ENCODE peak calls at places on chromosomes 3 and 15, in five cellular contexts. E is GM12878, Y is MV-4-11, U is left cardiac atrium, L is ureter. X is an unnamed sample.

GRCh38 chr3:193963808-193964516 is 172.0 kb upstream of the HES1 start:
- DNase-seq in E (peak), Y (no peak), U (no peak), L (no peak), X (peak)

GRCh38 chr3:146464005-146464595 is 5.3 kb downstream of the PLSCR2 start:
- DNase-seq in E (no peak), Y (no peak), U (no peak), L (no peak), X (no peak)

GRCh38 chr15:69780374-69780773 is 317.3 kb downstream of the TLE3 start:
- DNase-seq in E (no peak), Y (no peak), U (no peak), L (no peak), X (peak)

GRCh38 chr15:100049936-100050876 is 291.6 kb downstream of the ADAMTS17 start:
- DNase-seq in E (no peak), Y (no peak), U (no peak), L (peak), X (peak)

GRCh38 chr3:159803444-159803843 is 185.2 kb upstream of the IL12A start:
- DNase-seq in E (no peak), Y (no peak), U (no peak), L (no peak), X (peak)

GRCh38 chr15:64701482-64701881 is 73.9 kb downstream of the RBPMS2 start:
- DNase-seq in E (no peak), Y (no peak), U (no peak), L (no peak), X (no peak)

GRCh38 chr3:22263042-22263441 is 512.0 kb upstream of the ZNF385D start:
- DNase-seq in E (no peak), Y (peak), U (no peak), L (no peak), X (no peak)

GRCh38 chr3:43523454-43524053 is 98.3 kb downstream of the ANO10 start:
- DNase-seq in E (peak), Y (no peak), U (no peak), L (no peak), X (no peak)

GRCh38 chr3:197155039-197155438 is 125.4 kb upstream of the MELTF start:
- DNase-seq in E (no peak), Y (no peak), U (no peak), L (no peak), X (no peak)

GRCh38 chr15:71880276-71880675 is 69.9 kb downstream of the NR2E3 start:
- DNase-seq in E (no peak), Y (no peak), U (no peak), L (no peak), X (no peak)

GRCh38 chr3:14135581-14135980 is 10.7 kb downstream of the TMEM43 start:
- DNase-seq in E (no peak), Y (no peak), U (no peak), L (no peak), X (no peak)

GRCh38 chr3:193418576-193419373 is 40.2 kb upstream of the ATP13A5 start:
- DNase-seq in E (no peak), Y (no peak), U (no peak), L (no peak), X (no peak)

GRCh38 chr15:81516461-81516860 is 142.4 kb upstream of the TMC3 start:
- DNase-seq in E (no peak), Y (no peak), U (no peak), L (no peak), X (no peak)